ENCODE peak calls at places on chromosomes 11 and 22, in ten cellular contexts. O is HCT116, J is esophagus muscularis mucosa, E is IMR-90, T is transverse colon, S is A549, A is uterus, Y is body of pancreas, U is ovary, D is stomach. B is an unnamed sample.

GRCh38 chr11:2577071-2578005 is 122.5 kb downstream of the KCNQ1OT1 start:
- DNase-seq in O (no peak), J (no peak), E (no peak), T (peak; percentile 60), S (no peak), A (peak; percentile 10), Y (peak; percentile 8), U (peak; percentile 14), D (no peak), B (peak; percentile 0)

GRCh38 chr11:78299000-78299712 is 110.4 kb downstream of the USP35 start:
- DNase-seq in O (no peak), J (no peak), E (no peak), T (no peak), S (no peak), A (no peak), Y (no peak), U (no peak), D (no peak), B (no peak)

GRCh38 chr11:76849376-76849775 is 11.3 kb upstream of the ACER3 start:
- DNase-seq in O (no peak), J (no peak), E (no peak), T (no peak), S (no peak), A (no peak), Y (no peak), U (no peak), D (no peak), B (no peak)

GRCh38 chr22:42921301-42921700 is 64.2 kb upstream of the ARFGAP3 start:
- DNase-seq in O (no peak), J (no peak), E (no peak), T (no peak), S (no peak), A (no peak), Y (no peak), U (no peak), D (no peak), B (no peak)

GRCh38 chr11:12457030-12457600 is 79.7 kb downstream of the PARVA start:
- DNase-seq in O (no peak), J (no peak), E (peak; percentile 81), T (no peak), S (no peak), A (peak; percentile 11), Y (no peak), U (no peak), D (no peak), B (no peak)

GRCh38 chr11:90556612-90557011 is 333.8 kb upstream of the CHORDC1 start:
- DNase-seq in O (no peak), J (no peak), E (no peak), T (no peak), S (no peak), A (no peak), Y (no peak), U (no peak), D (no peak), B (peak; percentile 35)

GRCh38 chr11:16372355-16372754 is 16.0 kb upstream of the SOX6 start:
- DNase-seq in O (no peak), J (no peak), E (no peak), T (no peak), S (no peak), A (no peak), Y (no peak), U (no peak), D (no peak), B (no peak)

GRCh38 chr11:70333206-70333605 is 62.7 kb downstream of the PPFIA1 start:
- DNase-seq in O (no peak), J (no peak), E (peak; percentile 97), T (no peak), S (no peak), A (peak; percentile 58), Y (no peak), U (no peak), D (no peak), B (no peak)

GRCh38 chr11:94134651-94135512 is 6.2 kb downstream of the PANX1 start:
- DNase-seq in O (no peak), J (no peak), E (peak; percentile 96), T (peak; percentile 55), S (no peak), A (peak; percentile 81), Y (peak; percentile 36), U (peak; percentile 75), D (peak; percentile 64), B (peak; percentile 55)

GRCh38 chr11:114074546-114075342 is 15.2 kb downstream of the ZBTB16 start:
- DNase-seq in O (no peak), J (no peak), E (no peak), T (no peak), S (no peak), A (no peak), Y (no peak), U (no peak), D (no peak), B (peak; percentile 63)

GRCh38 chr22:44074286-44074984 is 50.3 kb downstream of the PARVB start:
- DNase-seq in O (no peak), J (no peak), E (no peak), T (no peak), S (no peak), A (no peak), Y (no peak), U (no peak), D (no peak), B (no peak)
- H3K27ac ChIP-seq in O (no peak overlapping the region), J (no peak overlapping the region), E (no peak overlapping the region), T (no peak overlapping the region), S (no peak overlapping the region), A (no peak overlapping the region), Y (no peak overlapping the region), U (no peak overlapping the region), D (no peak overlapping the region), B (no peak overlapping the region)

GRCh38 chr11:65429724-65430405 is 7.3 kb downstream of the NEAT1 start:
- DNase-seq in O (no peak), J (no peak), E (peak; percentile 80), T (peak; percentile 82), S (no peak), A (peak; percentile 64), Y (peak; percentile 78), U (peak; percentile 80), D (peak; percentile 80), B (no peak)
- H3K4me1 ChIP-seq in O (peaks cover 44% of the 10 kb centered on the region), J (peaks cover 83% of the 10 kb centered on the region), E (peaks cover 2% of the 10 kb centered on the region), T (peaks cover 85% of the 10 kb centered on the region), S (peaks cover 55% of the 10 kb centered on the region), A (no peaks in the 10 kb centered on the region), Y (peaks cover 68% of the 10 kb centered on the region), U (peaks cover 6% of the 10 kb centered on the region), D (peaks cover 84% of the 10 kb centered on the region), B (peaks cover 61% of the 10 kb centered on the region)

DNA sequence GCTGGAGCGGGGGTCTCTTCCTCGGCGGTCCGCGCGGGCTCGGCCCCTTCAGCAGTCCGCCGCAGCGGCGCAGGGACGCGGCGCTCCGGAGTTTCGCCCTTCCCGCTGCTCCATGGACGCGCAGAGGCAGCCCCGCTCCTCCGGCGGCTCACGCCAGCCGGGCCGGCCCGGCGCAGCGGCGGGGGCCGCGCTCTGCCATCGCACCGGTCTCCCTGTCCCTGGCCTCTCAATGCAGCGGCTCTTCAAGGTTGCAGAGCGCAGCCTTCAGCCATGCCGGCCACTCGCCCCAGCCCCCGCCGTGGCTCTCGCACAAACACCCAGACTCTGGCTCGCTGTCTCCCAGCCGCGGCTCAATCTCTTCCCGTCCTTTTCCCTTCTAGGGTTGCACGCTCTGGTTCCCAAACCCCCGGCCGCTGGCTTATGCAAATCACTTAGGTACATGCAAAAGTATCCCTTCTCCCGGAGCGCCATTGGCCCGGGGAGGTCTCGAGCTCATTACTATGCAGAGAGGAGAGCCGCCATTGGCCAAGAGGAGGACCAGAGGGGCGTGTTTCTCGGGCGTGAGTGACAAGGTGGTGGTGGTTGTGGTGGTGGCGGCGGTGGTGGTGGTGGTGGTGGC is at the start of gene LGR4:
- DNase-seq in O (peak; percentile 83), J (peak; percentile 97), E (peak; percentile 90), T (peak; percentile 95), S (peak; percentile 84), A (peak; percentile 92), Y (peak; percentile 97), U (peak; percentile 90), D (peak; percentile 95), B (peak; percentile 94)
- TF ChIP-seq POLR2A in O (no peak), J (peak; percentile 12), E (no peak), T (peak; percentile 91), S (peak; percentile 84), A (peak; percentile 82), Y (peak; percentile 98), U (peak; percentile 34), D (no peak), B (peak; percentile 80)

DNA sequence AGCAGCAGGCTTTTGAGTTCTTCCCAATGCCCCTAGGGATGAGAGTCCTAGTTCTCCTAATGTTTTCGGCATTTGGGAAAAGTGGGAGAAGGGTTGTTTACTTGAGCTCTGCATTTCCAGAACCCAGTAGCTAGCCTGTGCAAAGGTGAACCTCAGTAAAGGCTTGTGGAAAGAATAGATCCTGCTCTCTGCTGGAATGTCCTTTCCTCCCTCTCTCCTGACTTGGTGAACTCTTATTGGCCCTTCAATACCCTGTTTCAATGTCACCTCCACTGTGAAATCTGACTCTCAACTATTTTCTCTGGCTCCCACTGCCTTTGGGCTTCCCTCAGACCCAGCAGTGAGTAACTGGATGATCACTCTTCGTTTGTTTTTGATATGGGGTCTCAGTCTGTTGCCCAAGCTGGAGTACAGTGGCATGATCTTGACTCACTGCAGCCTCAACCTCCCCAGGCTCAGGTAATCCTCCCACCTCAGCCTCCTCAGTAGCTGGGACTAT is 2.4 kb upstream of the UVRAG start:
- DNase-seq in O (no peak), J (no peak), E (no peak), T (no peak), S (no peak), A (no peak), Y (no peak), U (no peak), D (no peak), B (no peak)
- H3K27ac ChIP-seq in O (no peak overlapping the region), J (peak overlapping the region; percentile 1), E (no peak overlapping the region), T (no peak overlapping the region), S (no peak overlapping the region), A (no peak overlapping the region), Y (no peak overlapping the region), U (no peak overlapping the region), D (no peak overlapping the region), B (peak overlapping the region; percentile 15)

GRCh38 chr11:73392108-73393010 is 16.2 kb downstream of the RELT start:
- DNase-seq in O (no peak), J (no peak), E (no peak), T (no peak), S (no peak), A (no peak), Y (no peak), U (no peak), D (no peak), B (no peak)
- H3K4me1 ChIP-seq in O (peaks cover 14% of the 10 kb centered on the region), J (peaks cover 18% of the 10 kb centered on the region), E (peaks cover 9% of the 10 kb centered on the region), T (peaks cover 5% of the 10 kb centered on the region), S (peaks cover 34% of the 10 kb centered on the region), A (no peaks in the 10 kb centered on the region), Y (peaks cover 7% of the 10 kb centered on the region), U (no peaks in the 10 kb centered on the region), D (peaks cover 34% of the 10 kb centered on the region), B (peaks cover 42% of the 10 kb centered on the region)

DNA sequence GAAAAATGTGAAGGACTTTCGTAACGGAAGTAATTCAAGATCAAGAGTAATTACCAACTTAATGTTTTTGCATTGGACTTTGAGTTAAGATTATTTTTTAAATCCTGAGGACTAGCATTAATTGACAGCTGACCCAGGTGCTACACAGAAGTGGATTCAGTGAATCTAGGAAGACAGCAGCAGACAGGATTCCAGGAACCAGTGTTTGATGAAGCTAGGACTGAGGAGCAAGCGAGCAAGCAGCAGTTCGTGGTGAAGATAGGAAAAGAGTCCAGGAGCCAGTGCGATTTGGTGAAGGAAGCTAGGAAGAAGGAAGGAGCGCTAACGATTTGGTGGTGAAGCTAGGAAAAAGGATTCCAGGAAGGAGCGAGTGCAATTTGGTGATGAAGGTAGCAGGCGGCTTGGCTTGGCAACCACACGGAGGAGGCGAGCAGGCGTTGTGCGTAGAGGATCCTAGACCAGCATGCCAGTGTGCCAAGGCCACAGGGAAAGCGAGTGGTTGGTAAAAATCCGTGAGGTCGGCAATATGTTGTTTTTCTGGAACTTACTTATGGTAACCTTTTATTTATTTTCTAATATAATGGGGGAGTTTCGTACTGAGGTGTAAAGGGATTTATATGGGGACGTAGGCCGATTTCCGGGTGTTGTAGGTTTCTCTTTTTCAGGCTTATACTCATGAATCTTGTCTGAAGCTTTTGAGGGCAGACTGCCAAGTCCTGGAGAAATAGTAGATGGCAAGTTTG is 1.6 kb downstream of the MALAT1 start:
- DNase-seq in O (no peak), J (no peak), E (peak; percentile 58), T (peak; percentile 44), S (no peak), A (peak; percentile 64), Y (peak; percentile 59), U (peak; percentile 40), D (no peak), B (no peak)
- TF ChIP-seq POLR2A in O (peak; percentile 95), J (peak; percentile 18), E (no peak), T (peak; percentile 76), S (peak; percentile 82), A (peak; percentile 6), Y (peak; percentile 80), U (no peak), D (no peak), B (no peak)

B was measured in gastrocnemius medialis.